ENCODE peak calls at places on chromosomes 3 and 15, in ten cellular contexts. One of them, this sample, is unnamed.

GRCh38 chr3:171282041-171282440 is 178.2 kb downstream of the TNIK start:
- DNase-seq in A549: no peak
- DNase-seq in occipital lobe: no peak
- DNase-seq in left ventricle myocardium superior: no peak
- DNase-seq in activated naive CD8-positive, alpha-beta T cell treated with anti-CD3 and anti-CD28 coated beads, Interleukin-2, amount 10 ng/mL, durations not matched to agents 7 days and 5 days: no peak
- DNase-seq in mucosa of gallbladder: peak; percentile 28
- DNase-seq in AG08395: peak; percentile 40
- DNase-seq in fibroblast of lung: peak; percentile 79
- DNase-seq in hypothalamus: no peak
- DNase-seq in tibial nerve: peak; percentile 52
- DNase-seq in this sample: no peak

GRCh38 chr3:149013726-149014125 is 22.4 kb downstream of the GYG1 start:
- DNase-seq in left ventricle myocardium superior: no peak
- DNase-seq in AG08395: no peak
- DNase-seq in fibroblast of lung: no peak
- DNase-seq in A549: no peak
- DNase-seq in activated naive CD8-positive, alpha-beta T cell treated with anti-CD3 and anti-CD28 coated beads, Interleukin-2, amount 10 ng/mL, durations not matched to agents 7 days and 5 days: no peak
- DNase-seq in hypothalamus: no peak
- DNase-seq in occipital lobe: no peak
- DNase-seq in tibial nerve: no peak
- DNase-seq in mucosa of gallbladder: no peak
- DNase-seq in this sample: no peak

GRCh38 chr3:123620338-123620737 is 35.5 kb upstream of the HACD2 start:
- DNase-seq in hypothalamus: no peak
- DNase-seq in mucosa of gallbladder: peak; percentile 61
- DNase-seq in activated naive CD8-positive, alpha-beta T cell treated with anti-CD3 and anti-CD28 coated beads, Interleukin-2, amount 10 ng/mL, durations not matched to agents 7 days and 5 days: no peak
- DNase-seq in AG08395: no peak
- DNase-seq in left ventricle myocardium superior: no peak
- DNase-seq in occipital lobe: peak; percentile 32
- DNase-seq in A549: no peak
- DNase-seq in fibroblast of lung: peak; percentile 96
- DNase-seq in tibial nerve: no peak
- DNase-seq in this sample: no peak

GRCh38 chr15:101115887-101116680 is 135.8 kb downstream of the CHSY1 start:
- DNase-seq in hypothalamus: no peak
- DNase-seq in tibial nerve: peak; percentile 36
- DNase-seq in A549: no peak
- DNase-seq in occipital lobe: no peak
- DNase-seq in fibroblast of lung: peak; percentile 87
- DNase-seq in left ventricle myocardium superior: peak; percentile 72
- DNase-seq in mucosa of gallbladder: peak; percentile 34
- DNase-seq in AG08395: peak; percentile 55
- DNase-seq in activated naive CD8-positive, alpha-beta T cell treated with anti-CD3 and anti-CD28 coated beads, Interleukin-2, amount 10 ng/mL, durations not matched to agents 7 days and 5 days: no peak
- DNase-seq in this sample: no peak

GRCh38 chr15:60975203-60975602 is 253.9 kb downstream of the RORA start:
- DNase-seq in tibial nerve: no peak
- DNase-seq in activated naive CD8-positive, alpha-beta T cell treated with anti-CD3 and anti-CD28 coated beads, Interleukin-2, amount 10 ng/mL, durations not matched to agents 7 days and 5 days: no peak
- DNase-seq in fibroblast of lung: peak; percentile 11
- DNase-seq in left ventricle myocardium superior: no peak
- DNase-seq in AG08395: no peak
- DNase-seq in A549: no peak
- DNase-seq in occipital lobe: no peak
- DNase-seq in mucosa of gallbladder: no peak
- DNase-seq in hypothalamus: no peak
- DNase-seq in this sample: no peak

GRCh38 chr15:58401276-58401675 is 30.5 kb upstream of the LIPC start:
- DNase-seq in mucosa of gallbladder: no peak
- DNase-seq in fibroblast of lung: no peak
- DNase-seq in occipital lobe: no peak
- DNase-seq in AG08395: no peak
- DNase-seq in tibial nerve: no peak
- DNase-seq in left ventricle myocardium superior: no peak
- DNase-seq in activated naive CD8-positive, alpha-beta T cell treated with anti-CD3 and anti-CD28 coated beads, Interleukin-2, amount 10 ng/mL, durations not matched to agents 7 days and 5 days: no peak
- DNase-seq in hypothalamus: no peak
- DNase-seq in A549: no peak
- DNase-seq in this sample: no peak

GRCh38 chr15:31975446-31976229 is 54.7 kb upstream of the CHRNA7 start:
- DNase-seq in A549: peak; percentile 40
- DNase-seq in tibial nerve: no peak
- DNase-seq in mucosa of gallbladder: no peak
- DNase-seq in occipital lobe: peak; percentile 36
- DNase-seq in AG08395: peak; percentile 19
- DNase-seq in hypothalamus: no peak
- DNase-seq in fibroblast of lung: peak; percentile 3
- DNase-seq in left ventricle myocardium superior: peak; percentile 39
- DNase-seq in activated naive CD8-positive, alpha-beta T cell treated with anti-CD3 and anti-CD28 coated beads, Interleukin-2, amount 10 ng/mL, durations not matched to agents 7 days and 5 days: no peak
- DNase-seq in this sample: no peak

GRCh38 chr15:38696120-38696727 is 131.6 kb upstream of the RASGRP1 start:
- DNase-seq in occipital lobe: no peak
- DNase-seq in hypothalamus: no peak
- DNase-seq in activated naive CD8-positive, alpha-beta T cell treated with anti-CD3 and anti-CD28 coated beads, Interleukin-2, amount 10 ng/mL, durations not matched to agents 7 days and 5 days: peak; percentile 68
- DNase-seq in fibroblast of lung: no peak
- DNase-seq in AG08395: peak; percentile 86
- DNase-seq in tibial nerve: no peak
- DNase-seq in left ventricle myocardium superior: no peak
- DNase-seq in A549: no peak
- DNase-seq in mucosa of gallbladder: no peak
- DNase-seq in this sample: peak; percentile 55

GRCh38 chr15:59764775-59765174 is 75.7 kb upstream of the BNIP2 start:
- DNase-seq in AG08395: no peak
- DNase-seq in left ventricle myocardium superior: no peak
- DNase-seq in activated naive CD8-positive, alpha-beta T cell treated with anti-CD3 and anti-CD28 coated beads, Interleukin-2, amount 10 ng/mL, durations not matched to agents 7 days and 5 days: no peak
- DNase-seq in hypothalamus: no peak
- DNase-seq in mucosa of gallbladder: no peak
- DNase-seq in A549: peak; percentile 24
- DNase-seq in tibial nerve: no peak
- DNase-seq in occipital lobe: no peak
- DNase-seq in fibroblast of lung: no peak
- DNase-seq in this sample: no peak

GRCh38 chr15:94141802-94142201 is 89.6 kb upstream of the MCTP2 start:
- DNase-seq in left ventricle myocardium superior: no peak
- DNase-seq in A549: no peak
- DNase-seq in occipital lobe: no peak
- DNase-seq in hypothalamus: no peak
- DNase-seq in mucosa of gallbladder: no peak
- DNase-seq in tibial nerve: no peak
- DNase-seq in activated naive CD8-positive, alpha-beta T cell treated with anti-CD3 and anti-CD28 coated beads, Interleukin-2, amount 10 ng/mL, durations not matched to agents 7 days and 5 days: no peak
- DNase-seq in AG08395: no peak
- DNase-seq in fibroblast of lung: no peak
- DNase-seq in this sample: no peak

GRCh38 chr15:56242576-56243116 is 1.0 kb downstream of the RFX7 start:
- DNase-seq in A549: no peak
- DNase-seq in left ventricle myocardium superior: no peak
- DNase-seq in occipital lobe: no peak
- DNase-seq in activated naive CD8-positive, alpha-beta T cell treated with anti-CD3 and anti-CD28 coated beads, Interleukin-2, amount 10 ng/mL, durations not matched to agents 7 days and 5 days: no peak
- DNase-seq in fibroblast of lung: peak; percentile 12
- DNase-seq in mucosa of gallbladder: no peak
- DNase-seq in hypothalamus: no peak
- DNase-seq in AG08395: no peak
- DNase-seq in tibial nerve: no peak
- DNase-seq in this sample: no peak

GRCh38 chr3:18363367-18363766 is 61.8 kb downstream of the SATB1 start:
- DNase-seq in A549: no peak
- DNase-seq in tibial nerve: no peak
- DNase-seq in hypothalamus: no peak
- DNase-seq in mucosa of gallbladder: no peak
- DNase-seq in occipital lobe: no peak
- DNase-seq in left ventricle myocardium superior: no peak
- DNase-seq in AG08395: no peak
- DNase-seq in activated naive CD8-positive, alpha-beta T cell treated with anti-CD3 and anti-CD28 coated beads, Interleukin-2, amount 10 ng/mL, durations not matched to agents 7 days and 5 days: no peak
- DNase-seq in fibroblast of lung: no peak
- DNase-seq in this sample: no peak

GRCh38 chr3:45640724-45641361 is 46.3 kb downstream of the LIMD1 start:
- DNase-seq in occipital lobe: no peak
- DNase-seq in left ventricle myocardium superior: no peak
- DNase-seq in mucosa of gallbladder: no peak
- DNase-seq in tibial nerve: no peak
- DNase-seq in activated naive CD8-positive, alpha-beta T cell treated with anti-CD3 and anti-CD28 coated beads, Interleukin-2, amount 10 ng/mL, durations not matched to agents 7 days and 5 days: no peak
- DNase-seq in fibroblast of lung: no peak
- DNase-seq in AG08395: no peak
- DNase-seq in A549: no peak
- DNase-seq in hypothalamus: no peak
- DNase-seq in this sample: no peak

GRCh38 chr3:134365766-134366065 is 8.5 kb downstream of the AMOTL2 start:
- DNase-seq in activated naive CD8-positive, alpha-beta T cell treated with anti-CD3 and anti-CD28 coated beads, Interleukin-2, amount 10 ng/mL, durations not matched to agents 7 days and 5 days: no peak
- DNase-seq in mucosa of gallbladder: no peak
- DNase-seq in A549: no peak
- DNase-seq in tibial nerve: no peak
- DNase-seq in hypothalamus: no peak
- DNase-seq in left ventricle myocardium superior: no peak
- DNase-seq in fibroblast of lung: no peak
- DNase-seq in AG08395: no peak
- DNase-seq in occipital lobe: no peak
- DNase-seq in this sample: no peak

GRCh38 chr3:36988336-36988735 is 4.6 kb downstream of the EPM2AIP1 start:
- DNase-seq in A549: no peak
- DNase-seq in AG08395: no peak
- DNase-seq in activated naive CD8-positive, alpha-beta T cell treated with anti-CD3 and anti-CD28 coated beads, Interleukin-2, amount 10 ng/mL, durations not matched to agents 7 days and 5 days: no peak
- DNase-seq in mucosa of gallbladder: no peak
- DNase-seq in hypothalamus: no peak
- DNase-seq in left ventricle myocardium superior: no peak
- DNase-seq in tibial nerve: no peak
- DNase-seq in fibroblast of lung: no peak
- DNase-seq in occipital lobe: no peak
- DNase-seq in this sample: no peak

GRCh38 chr3:65617209-65617608 is 421.5 kb downstream of the MAGI1 start:
- DNase-seq in mucosa of gallbladder: no peak
- DNase-seq in A549: no peak
- DNase-seq in occipital lobe: no peak
- DNase-seq in activated naive CD8-positive, alpha-beta T cell treated with anti-CD3 and anti-CD28 coated beads, Interleukin-2, amount 10 ng/mL, durations not matched to agents 7 days and 5 days: no peak
- DNase-seq in left ventricle myocardium superior: no peak
- DNase-seq in fibroblast of lung: no peak
- DNase-seq in tibial nerve: no peak
- DNase-seq in AG08395: no peak
- DNase-seq in hypothalamus: no peak
- DNase-seq in this sample: no peak

GRCh38 chr3:112738366-112738765 is 97.4 kb upstream of the CCDC80 start:
- DNase-seq in occipital lobe: no peak
- DNase-seq in A549: no peak
- DNase-seq in tibial nerve: no peak
- DNase-seq in left ventricle myocardium superior: no peak
- DNase-seq in activated naive CD8-positive, alpha-beta T cell treated with anti-CD3 and anti-CD28 coated beads, Interleukin-2, amount 10 ng/mL, durations not matched to agents 7 days and 5 days: no peak
- DNase-seq in hypothalamus: no peak
- DNase-seq in AG08395: peak; percentile 26
- DNase-seq in fibroblast of lung: no peak
- DNase-seq in mucosa of gallbladder: no peak
- DNase-seq in this sample: no peak

GRCh38 chr15:93997071-93997658 is 234.2 kb upstream of the MCTP2 start:
- DNase-seq in activated naive CD8-positive, alpha-beta T cell treated with anti-CD3 and anti-CD28 coated beads, Interleukin-2, amount 10 ng/mL, durations not matched to agents 7 days and 5 days: no peak
- DNase-seq in occipital lobe: no peak
- DNase-seq in hypothalamus: no peak
- DNase-seq in A549: peak; percentile 28
- DNase-seq in left ventricle myocardium superior: no peak
- DNase-seq in mucosa of gallbladder: no peak
- DNase-seq in fibroblast of lung: peak; percentile 37
- DNase-seq in AG08395: peak; percentile 57
- DNase-seq in tibial nerve: peak; percentile 74
- DNase-seq in this sample: peak; percentile 11

GRCh38 chr3:148697311-148698189 is at the start of gene AGTR1:
- DNase-seq in A549: peak; percentile 38
- DNase-seq in left ventricle myocardium superior: peak; percentile 78
- DNase-seq in fibroblast of lung: peak; percentile 74
- DNase-seq in AG08395: peak; percentile 31
- DNase-seq in occipital lobe: no peak
- DNase-seq in hypothalamus: no peak
- DNase-seq in tibial nerve: peak; percentile 78
- DNase-seq in mucosa of gallbladder: peak; percentile 22
- DNase-seq in activated naive CD8-positive, alpha-beta T cell treated with anti-CD3 and anti-CD28 coated beads, Interleukin-2, amount 10 ng/mL, durations not matched to agents 7 days and 5 days: peak; percentile 25
- DNase-seq in this sample: no peak

GRCh38 chr3:60469481-60469880 is 781.8 kb downstream of the FHIT start:
- DNase-seq in A549: no peak
- DNase-seq in AG08395: no peak
- DNase-seq in fibroblast of lung: no peak
- DNase-seq in mucosa of gallbladder: no peak
- DNase-seq in left ventricle myocardium superior: no peak
- DNase-seq in hypothalamus: no peak
- DNase-seq in tibial nerve: no peak
- DNase-seq in occipital lobe: no peak
- DNase-seq in activated naive CD8-positive, alpha-beta T cell treated with anti-CD3 and anti-CD28 coated beads, Interleukin-2, amount 10 ng/mL, durations not matched to agents 7 days and 5 days: no peak
- DNase-seq in this sample: no peak

GRCh38 chr3:132569580-132569979 is 27.5 kb upstream of the ACKR4 start:
- DNase-seq in tibial nerve: no peak
- DNase-seq in left ventricle myocardium superior: no peak
- DNase-seq in activated naive CD8-positive, alpha-beta T cell treated with anti-CD3 and anti-CD28 coated beads, Interleukin-2, amount 10 ng/mL, durations not matched to agents 7 days and 5 days: no peak
- DNase-seq in occipital lobe: no peak
- DNase-seq in AG08395: no peak
- DNase-seq in hypothalamus: no peak
- DNase-seq in A549: no peak
- DNase-seq in mucosa of gallbladder: no peak
- DNase-seq in fibroblast of lung: no peak
- DNase-seq in this sample: no peak

GRCh38 chr3:30266536-30266935 is 339.9 kb upstream of the TGFBR2 start:
- DNase-seq in mucosa of gallbladder: no peak
- DNase-seq in activated naive CD8-positive, alpha-beta T cell treated with anti-CD3 and anti-CD28 coated beads, Interleukin-2, amount 10 ng/mL, durations not matched to agents 7 days and 5 days: no peak
- DNase-seq in left ventricle myocardium superior: no peak
- DNase-seq in AG08395: no peak
- DNase-seq in occipital lobe: no peak
- DNase-seq in fibroblast of lung: no peak
- DNase-seq in A549: no peak
- DNase-seq in tibial nerve: no peak
- DNase-seq in hypothalamus: no peak
- DNase-seq in this sample: no peak

GRCh38 chr3:49719214-49719884 is at the start of gene AMIGO3:
- DNase-seq in A549: peak; percentile 82
- DNase-seq in left ventricle myocardium superior: peak; percentile 98
- DNase-seq in tibial nerve: peak; percentile 97
- DNase-seq in hypothalamus: peak; percentile 83
- DNase-seq in AG08395: peak; percentile 98
- DNase-seq in occipital lobe: peak; percentile 94
- DNase-seq in activated naive CD8-positive, alpha-beta T cell treated with anti-CD3 and anti-CD28 coated beads, Interleukin-2, amount 10 ng/mL, durations not matched to agents 7 days and 5 days: peak; percentile 92
- DNase-seq in mucosa of gallbladder: peak; percentile 96
- DNase-seq in fibroblast of lung: peak; percentile 91
- DNase-seq in this sample: peak; percentile 70

GRCh38 chr3:171461087-171461917 is 1.1 kb upstream of the TNIK start:
- DNase-seq in left ventricle myocardium superior: no peak
- DNase-seq in tibial nerve: peak; percentile 15
- DNase-seq in hypothalamus: no peak
- DNase-seq in occipital lobe: no peak
- DNase-seq in fibroblast of lung: peak; percentile 23
- DNase-seq in AG08395: peak; percentile 9
- DNase-seq in mucosa of gallbladder: peak; percentile 53
- DNase-seq in A549: peak; percentile 44
- DNase-seq in activated naive CD8-positive, alpha-beta T cell treated with anti-CD3 and anti-CD28 coated beads, Interleukin-2, amount 10 ng/mL, durations not matched to agents 7 days and 5 days: no peak
- DNase-seq in this sample: peak; percentile 48

GRCh38 chr15:71203573-71204444 is 88.5 kb downstream of the THSD4 start:
- DNase-seq in AG08395: peak; percentile 11
- DNase-seq in activated naive CD8-positive, alpha-beta T cell treated with anti-CD3 and anti-CD28 coated beads, Interleukin-2, amount 10 ng/mL, durations not matched to agents 7 days and 5 days: no peak
- DNase-seq in hypothalamus: no peak
- DNase-seq in left ventricle myocardium superior: no peak
- DNase-seq in A549: no peak
- DNase-seq in occipital lobe: no peak
- DNase-seq in mucosa of gallbladder: no peak
- DNase-seq in fibroblast of lung: no peak
- DNase-seq in tibial nerve: no peak
- DNase-seq in this sample: no peak

GRCh38 chr15:29668120-29668602 is 154.1 kb downstream of the TJP1 start:
- DNase-seq in mucosa of gallbladder: peak; percentile 75
- DNase-seq in A549: peak; percentile 97
- DNase-seq in AG08395: peak; percentile 78
- DNase-seq in left ventricle myocardium superior: peak; percentile 63
- DNase-seq in tibial nerve: peak; percentile 32
- DNase-seq in fibroblast of lung: peak; percentile 90
- DNase-seq in hypothalamus: no peak
- DNase-seq in activated naive CD8-positive, alpha-beta T cell treated with anti-CD3 and anti-CD28 coated beads, Interleukin-2, amount 10 ng/mL, durations not matched to agents 7 days and 5 days: no peak
- DNase-seq in occipital lobe: peak; percentile 49
- DNase-seq in this sample: peak; percentile 68

GRCh38 chr3:23183731-23184130 is 19.4 kb upstream of the UBE2E2 start:
- DNase-seq in fibroblast of lung: peak; percentile 69
- DNase-seq in hypothalamus: no peak
- DNase-seq in left ventricle myocardium superior: no peak
- DNase-seq in AG08395: peak; percentile 53
- DNase-seq in mucosa of gallbladder: peak; percentile 56
- DNase-seq in A549: peak; percentile 67
- DNase-seq in tibial nerve: no peak
- DNase-seq in activated naive CD8-positive, alpha-beta T cell treated with anti-CD3 and anti-CD28 coated beads, Interleukin-2, amount 10 ng/mL, durations not matched to agents 7 days and 5 days: no peak
- DNase-seq in occipital lobe: no peak
- DNase-seq in this sample: peak; percentile 30

GRCh38 chr3:36298188-36298587 is 82.1 kb upstream of the STAC start:
- DNase-seq in occipital lobe: no peak
- DNase-seq in activated naive CD8-positive, alpha-beta T cell treated with anti-CD3 and anti-CD28 coated beads, Interleukin-2, amount 10 ng/mL, durations not matched to agents 7 days and 5 days: no peak
- DNase-seq in fibroblast of lung: no peak
- DNase-seq in mucosa of gallbladder: no peak
- DNase-seq in hypothalamus: no peak
- DNase-seq in A549: no peak
- DNase-seq in AG08395: no peak
- DNase-seq in left ventricle myocardium superior: no peak
- DNase-seq in tibial nerve: no peak
- DNase-seq in this sample: no peak

This sample was measured in RPMI8226.